ENCODE peak calls at places on chromosome 5, in four cellular contexts. R, F, G and W are unnamed samples.

GRCh38 chr5:139862313-139862712 is 66.7 kb downstream of the PSD2 start:
- DNase-seq in G (no peak), F (no peak), R (no peak), W (no peak)

GRCh38 chr5:68285857-68286611 is 70.5 kb downstream of the PIK3R1 start:
- DNase-seq in R (no peak), F (peak), G (no peak), W (no peak)

GRCh38 chr5:113169720-113170119 is 193.1 kb downstream of the DCP2 start:
- DNase-seq in R (no peak), G (no peak), F (no peak), W (no peak)

GRCh38 chr5:157721159-157721558 is 10.1 kb upstream of the THG1L start:
- DNase-seq in R (no peak), G (no peak), F (no peak), W (no peak)

GRCh38 chr5:9898319-9898718 is 268.2 kb upstream of the TAS2R1 start:
- DNase-seq in F (no peak), G (no peak), R (no peak), W (no peak)

GRCh38 chr5:142655339-142656267 is 30.3 kb downstream of the FGF1 start:
- DNase-seq in F (peak), R (peak), G (peak), W (peak)

GRCh38 chr5:113236536-113237308 is 198.1 kb downstream of the TSSK1B start:
- DNase-seq in F (no peak), G (no peak), R (no peak), W (no peak)

GRCh38 chr5:143400541-143401252 is 2.8 kb downstream of the NR3C1 start:
- DNase-seq in G (no peak), R (peak), F (no peak), W (no peak)

GRCh38 chr5:99004960-99005359 is 76.2 kb upstream of the CHD1 start:
- DNase-seq in F (peak), R (peak), G (no peak), W (no peak)

GRCh38 chr5:38265546-38266179 is 7.3 kb downstream of the EGFLAM start:
- DNase-seq in R (peak), G (no peak), F (peak), W (no peak)

GRCh38 chr5:107542428-107542827 is 128.3 kb downstream of the EFNA5 start:
- DNase-seq in R (no peak), G (no peak), F (no peak), W (no peak)

GRCh38 chr5:91089758-91090157 is 293.4 kb downstream of the ARRDC3 start:
- DNase-seq in F (no peak), G (no peak), R (no peak), W (no peak)

GRCh38 chr5:65037845-65038815 is 269.4 kb downstream of the CWC27 start:
- DNase-seq in G (no peak), R (peak), F (no peak), W (no peak)

GRCh38 chr5:168364151-168364661 is 72.8 kb downstream of the WWC1 start:
- DNase-seq in F (no peak), G (no peak), R (no peak), W (no peak)

GRCh38 chr5:82560546-82560945 is 282.4 kb upstream of the RPS23 start:
- DNase-seq in G (no peak), F (no peak), R (no peak), W (no peak)

GRCh38 chr5:75412111-75412990 is 75.3 kb downstream of the HMGCR start:
- DNase-seq in G (no peak), R (no peak), F (no peak), W (no peak)

GRCh38 chr5:98656106-98656795 is 117.2 kb upstream of the RGMB start:
- DNase-seq in F (no peak), R (no peak), G (no peak), W (no peak)

GRCh38 chr5:117041926-117042595 is 467.4 kb upstream of the SEMA6A start:
- DNase-seq in R (no peak), G (no peak), F (no peak), W (no peak)

GRCh38 chr5:104932431-104932830 is 1369.8 kb upstream of the NUDT12 start:
- DNase-seq in R (no peak), F (no peak), G (no peak), W (no peak)

GRCh38 chr5:6950872-6951271 is 237.6 kb downstream of the TENT4A start:
- DNase-seq in G (no peak), F (no peak), R (no peak), W (no peak)

GRCh38 chr5:77718934-77719610 is 57.1 kb downstream of the TBCA start:
- DNase-seq in G (no peak), R (no peak), F (no peak), W (no peak)

GRCh38 chr5:31937226-31937625 is 236.9 kb downstream of the GOLPH3 start:
- DNase-seq in R (no peak), G (no peak), F (no peak), W (no peak)

GRCh38 chr5:77957-78804 is 13.8 kb upstream of the PLEKHG4B start:
- DNase-seq in F (peak), R (peak), G (no peak), W (peak)

GRCh38 chr5:152274206-152274605 is 130.9 kb downstream of the NMUR2 start:
- DNase-seq in G (no peak), F (no peak), R (no peak), W (no peak)

GRCh38 chr5:68669864-68670263 is 423.9 kb upstream of the SLC30A5 start:
- DNase-seq in G (no peak), R (no peak), F (no peak), W (no peak)

GRCh38 chr5:162638849-162639248 is 571.3 kb downstream of the GABRG2 start:
- DNase-seq in R (no peak), F (no peak), G (no peak), W (no peak)

GRCh38 chr5:52560366-52560765 is 227.3 kb upstream of the ITGA1 start:
- DNase-seq in R (no peak), G (no peak), F (no peak), W (no peak)

GRCh38 chr5:138936225-138936967 is 61.3 kb upstream of the LRRTM2 start:
- DNase-seq in G (no peak), F (no peak), R (no peak), W (peak)

GRCh38 chr5:178206166-178207101 is 2.1 kb downstream of the HNRNPAB start:
- DNase-seq in R (no peak), F (no peak), G (no peak), W (peak)

GRCh38 chr5:134458234-134458633 is 46.6 kb upstream of the CDKN2AIPNL start:
- DNase-seq in R (no peak), G (no peak), F (no peak), W (peak)